ENCODE peak calls at places on chromosome 11, in nine cellular contexts. One of them, this sample, is unnamed.

GRCh38 chr11:1751999-1752906 is 1.9 kb upstream of the IFITM10 start:
- DNase-seq in uterus: no peak
- DNase-seq in naive thymus-derived CD4-positive, alpha-beta T cell: no peak
- DNase-seq in lower lobe of right lung: peak; percentile 46
- DNase-seq in left ventricle myocardium inferior: no peak
- DNase-seq in heart left ventricle: no peak
- DNase-seq in CD4-positive, CD25-positive, alpha-beta regulatory T cell: no peak
- DNase-seq in mammary epithelial cell: no peak
- DNase-seq in spleen: peak; percentile 80
- DNase-seq in this sample: peak; percentile 74

GRCh38 chr11:70364745-70365535 is 33.4 kb upstream of the CTTN start:
- DNase-seq in uterus: no peak
- DNase-seq in naive thymus-derived CD4-positive, alpha-beta T cell: no peak
- DNase-seq in lower lobe of right lung: no peak
- DNase-seq in left ventricle myocardium inferior: no peak
- DNase-seq in heart left ventricle: no peak
- DNase-seq in CD4-positive, CD25-positive, alpha-beta regulatory T cell: peak; percentile 31
- DNase-seq in mammary epithelial cell: no peak
- DNase-seq in spleen: peak; percentile 76
- DNase-seq in this sample: no peak

GRCh38 chr11:106540001-106540400 is 462.5 kb downstream of the AASDHPPT start:
- DNase-seq in uterus: no peak
- DNase-seq in naive thymus-derived CD4-positive, alpha-beta T cell: no peak
- DNase-seq in lower lobe of right lung: no peak
- DNase-seq in left ventricle myocardium inferior: no peak
- DNase-seq in heart left ventricle: no peak
- DNase-seq in CD4-positive, CD25-positive, alpha-beta regulatory T cell: no peak
- DNase-seq in mammary epithelial cell: peak; percentile 32
- DNase-seq in spleen: no peak
- DNase-seq in this sample: no peak

GRCh38 chr11:85889676-85890579 is 34.7 kb downstream of the CCDC83 start:
- DNase-seq in uterus: no peak
- DNase-seq in naive thymus-derived CD4-positive, alpha-beta T cell: no peak
- DNase-seq in lower lobe of right lung: no peak
- DNase-seq in left ventricle myocardium inferior: no peak
- DNase-seq in heart left ventricle: no peak
- DNase-seq in CD4-positive, CD25-positive, alpha-beta regulatory T cell: no peak
- DNase-seq in mammary epithelial cell: peak; percentile 77
- DNase-seq in spleen: no peak
- DNase-seq in this sample: no peak

GRCh38 chr11:132944557-132944920 is 587.8 kb downstream of the OPCML start:
- DNase-seq in uterus: no peak
- DNase-seq in naive thymus-derived CD4-positive, alpha-beta T cell: no peak
- DNase-seq in lower lobe of right lung: no peak
- DNase-seq in left ventricle myocardium inferior: no peak
- DNase-seq in heart left ventricle: no peak
- DNase-seq in CD4-positive, CD25-positive, alpha-beta regulatory T cell: no peak
- DNase-seq in mammary epithelial cell: no peak
- DNase-seq in spleen: no peak
- DNase-seq in this sample: no peak

GRCh38 chr11:94746721-94747120 is 21.4 kb upstream of the AMOTL1 start:
- DNase-seq in uterus: no peak
- DNase-seq in naive thymus-derived CD4-positive, alpha-beta T cell: no peak
- DNase-seq in lower lobe of right lung: no peak
- DNase-seq in left ventricle myocardium inferior: no peak
- DNase-seq in heart left ventricle: no peak
- DNase-seq in CD4-positive, CD25-positive, alpha-beta regulatory T cell: no peak
- DNase-seq in mammary epithelial cell: no peak
- DNase-seq in spleen: no peak
- DNase-seq in this sample: no peak

GRCh38 chr11:20536784-20537183 is 62.6 kb upstream of the SLC6A5 start:
- DNase-seq in uterus: no peak
- DNase-seq in naive thymus-derived CD4-positive, alpha-beta T cell: no peak
- DNase-seq in lower lobe of right lung: no peak
- DNase-seq in left ventricle myocardium inferior: no peak
- DNase-seq in heart left ventricle: no peak
- DNase-seq in CD4-positive, CD25-positive, alpha-beta regulatory T cell: no peak
- DNase-seq in mammary epithelial cell: no peak
- DNase-seq in spleen: no peak
- DNase-seq in this sample: no peak

GRCh38 chr11:132450631-132451030 is 1080.2 kb downstream of the NTM start:
- DNase-seq in uterus: no peak
- DNase-seq in naive thymus-derived CD4-positive, alpha-beta T cell: no peak
- DNase-seq in lower lobe of right lung: no peak
- DNase-seq in left ventricle myocardium inferior: no peak
- DNase-seq in heart left ventricle: no peak
- DNase-seq in CD4-positive, CD25-positive, alpha-beta regulatory T cell: no peak
- DNase-seq in mammary epithelial cell: no peak
- DNase-seq in spleen: no peak
- DNase-seq in this sample: no peak

GRCh38 chr11:100682247-100682969 is 4.7 kb upstream of the ARHGAP42 start:
- DNase-seq in uterus: no peak
- DNase-seq in naive thymus-derived CD4-positive, alpha-beta T cell: no peak
- DNase-seq in lower lobe of right lung: no peak
- DNase-seq in left ventricle myocardium inferior: no peak
- DNase-seq in heart left ventricle: no peak
- DNase-seq in CD4-positive, CD25-positive, alpha-beta regulatory T cell: no peak
- DNase-seq in mammary epithelial cell: peak; percentile 24
- DNase-seq in spleen: no peak
- DNase-seq in this sample: no peak

GRCh38 chr11:477042-477715 is 27.1 kb downstream of the PTDSS2 start:
- DNase-seq in uterus: no peak
- DNase-seq in naive thymus-derived CD4-positive, alpha-beta T cell: no peak
- DNase-seq in lower lobe of right lung: no peak
- DNase-seq in left ventricle myocardium inferior: no peak
- DNase-seq in heart left ventricle: no peak
- DNase-seq in CD4-positive, CD25-positive, alpha-beta regulatory T cell: no peak
- DNase-seq in mammary epithelial cell: no peak
- DNase-seq in spleen: no peak
- DNase-seq in this sample: no peak

GRCh38 chr11:95989216-95989615 is 65.3 kb upstream of the MTMR2 start:
- DNase-seq in uterus: no peak
- DNase-seq in naive thymus-derived CD4-positive, alpha-beta T cell: no peak
- DNase-seq in lower lobe of right lung: no peak
- DNase-seq in left ventricle myocardium inferior: no peak
- DNase-seq in heart left ventricle: no peak
- DNase-seq in CD4-positive, CD25-positive, alpha-beta regulatory T cell: no peak
- DNase-seq in mammary epithelial cell: no peak
- DNase-seq in spleen: no peak
- DNase-seq in this sample: no peak

GRCh38 chr11:77141034-77141433 is 13.0 kb downstream of the MYO7A start:
- DNase-seq in uterus: no peak
- DNase-seq in naive thymus-derived CD4-positive, alpha-beta T cell: no peak
- DNase-seq in lower lobe of right lung: no peak
- DNase-seq in left ventricle myocardium inferior: no peak
- DNase-seq in heart left ventricle: no peak
- DNase-seq in CD4-positive, CD25-positive, alpha-beta regulatory T cell: no peak
- DNase-seq in mammary epithelial cell: peak; percentile 66
- DNase-seq in spleen: no peak
- DNase-seq in this sample: no peak

GRCh38 chr11:117546431-117547160 is 218.9 kb downstream of the CEP164 start:
- DNase-seq in uterus: no peak
- DNase-seq in naive thymus-derived CD4-positive, alpha-beta T cell: no peak
- DNase-seq in lower lobe of right lung: peak; percentile 6
- DNase-seq in left ventricle myocardium inferior: no peak
- DNase-seq in heart left ventricle: no peak
- DNase-seq in CD4-positive, CD25-positive, alpha-beta regulatory T cell: no peak
- DNase-seq in mammary epithelial cell: no peak
- DNase-seq in spleen: no peak
- DNase-seq in this sample: peak; percentile 8

GRCh38 chr11:69011624-69012091 is 1.4 kb downstream of the MRGPRF start:
- DNase-seq in uterus: no peak
- DNase-seq in naive thymus-derived CD4-positive, alpha-beta T cell: no peak
- DNase-seq in lower lobe of right lung: peak; percentile 32
- DNase-seq in left ventricle myocardium inferior: no peak
- DNase-seq in heart left ventricle: no peak
- DNase-seq in CD4-positive, CD25-positive, alpha-beta regulatory T cell: no peak
- DNase-seq in mammary epithelial cell: no peak
- DNase-seq in spleen: peak; percentile 54
- DNase-seq in this sample: no peak

GRCh38 chr11:69009441-69010211 is 3.4 kb downstream of the MRGPRF start:
- DNase-seq in uterus: peak; percentile 29
- DNase-seq in naive thymus-derived CD4-positive, alpha-beta T cell: no peak
- DNase-seq in lower lobe of right lung: peak; percentile 35
- DNase-seq in left ventricle myocardium inferior: no peak
- DNase-seq in heart left ventricle: no peak
- DNase-seq in CD4-positive, CD25-positive, alpha-beta regulatory T cell: no peak
- DNase-seq in mammary epithelial cell: no peak
- DNase-seq in spleen: peak; percentile 56
- DNase-seq in this sample: peak; percentile 75

GRCh38 chr11:69012092-69013008 is 696 bp downstream of the MRGPRF start:
- DNase-seq in uterus: peak; percentile 60
- DNase-seq in naive thymus-derived CD4-positive, alpha-beta T cell: no peak
- DNase-seq in lower lobe of right lung: peak; percentile 30
- DNase-seq in left ventricle myocardium inferior: no peak
- DNase-seq in heart left ventricle: no peak
- DNase-seq in CD4-positive, CD25-positive, alpha-beta regulatory T cell: no peak
- DNase-seq in mammary epithelial cell: no peak
- DNase-seq in spleen: peak; percentile 52
- DNase-seq in this sample: peak; percentile 79

GRCh38 chr11:69010361-69010891 is 2.6 kb downstream of the MRGPRF start:
- DNase-seq in uterus: no peak
- DNase-seq in naive thymus-derived CD4-positive, alpha-beta T cell: no peak
- DNase-seq in lower lobe of right lung: peak; percentile 46
- DNase-seq in left ventricle myocardium inferior: no peak
- DNase-seq in heart left ventricle: no peak
- DNase-seq in CD4-positive, CD25-positive, alpha-beta regulatory T cell: no peak
- DNase-seq in mammary epithelial cell: peak; percentile 24
- DNase-seq in spleen: peak; percentile 52
- DNase-seq in this sample: peak; percentile 81

GRCh38 chr11:69010964-69011623 is 2.0 kb downstream of the MRGPRF start:
- DNase-seq in uterus: peak; percentile 89
- DNase-seq in naive thymus-derived CD4-positive, alpha-beta T cell: no peak
- DNase-seq in lower lobe of right lung: peak; percentile 63
- DNase-seq in left ventricle myocardium inferior: peak; percentile 72
- DNase-seq in heart left ventricle: peak; percentile 67
- DNase-seq in CD4-positive, CD25-positive, alpha-beta regulatory T cell: no peak
- DNase-seq in mammary epithelial cell: peak; percentile 56
- DNase-seq in spleen: peak; percentile 74
- DNase-seq in this sample: peak; percentile 88
- H3K27ac ChIP-seq in uterus: peak overlapping the region; percentile 99
- H3K27ac ChIP-seq in naive thymus-derived CD4-positive, alpha-beta T cell: no peak overlapping the region
- H3K27ac ChIP-seq in lower lobe of right lung: peak overlapping the region; percentile 73
- H3K27ac ChIP-seq in left ventricle myocardium inferior: peak overlapping the region; percentile 84
- H3K27ac ChIP-seq in heart left ventricle: peak overlapping the region; percentile 89
- H3K27ac ChIP-seq in CD4-positive, CD25-positive, alpha-beta regulatory T cell: no peak overlapping the region
- H3K27ac ChIP-seq in mammary epithelial cell: peak overlapping the region; percentile 26
- H3K27ac ChIP-seq in spleen: peak overlapping the region; percentile 79
- H3K27ac ChIP-seq in this sample: peak overlapping the region; percentile 76

GRCh38 chr11:118619444-118620205 is 12.2 kb downstream of the PHLDB1 start:
- DNase-seq in uterus: peak; percentile 59
- DNase-seq in naive thymus-derived CD4-positive, alpha-beta T cell: no peak
- DNase-seq in lower lobe of right lung: peak; percentile 35
- DNase-seq in left ventricle myocardium inferior: no peak
- DNase-seq in heart left ventricle: peak; percentile 72
- DNase-seq in CD4-positive, CD25-positive, alpha-beta regulatory T cell: no peak
- DNase-seq in mammary epithelial cell: peak; percentile 94
- DNase-seq in spleen: peak; percentile 37
- DNase-seq in this sample: peak; percentile 85
- H3K4me1 ChIP-seq in uterus: peaks cover 39% of the 10 kb centered on the region
- H3K4me1 ChIP-seq in naive thymus-derived CD4-positive, alpha-beta T cell: peaks cover 4% of the 10 kb centered on the region
- H3K4me1 ChIP-seq in lower lobe of right lung: peaks cover 85% of the 10 kb centered on the region
- H3K4me1 ChIP-seq in left ventricle myocardium inferior: peaks cover 99% of the 10 kb centered on the region
- H3K4me1 ChIP-seq in heart left ventricle: peaks cover 79% of the 10 kb centered on the region
- H3K4me1 ChIP-seq in CD4-positive, CD25-positive, alpha-beta regulatory T cell: peaks cover 10% of the 10 kb centered on the region
- H3K4me1 ChIP-seq in mammary epithelial cell: peaks cover 64% of the 10 kb centered on the region
- H3K4me1 ChIP-seq in spleen: peaks cover 44% of the 10 kb centered on the region
- H3K4me1 ChIP-seq in this sample: peaks cover 4% of the 10 kb centered on the region

GRCh38 chr11:43581370-43582023 is 99.0 kb upstream of the HSD17B12 start:
- DNase-seq in uterus: no peak
- DNase-seq in naive thymus-derived CD4-positive, alpha-beta T cell: no peak
- DNase-seq in lower lobe of right lung: no peak
- DNase-seq in left ventricle myocardium inferior: no peak
- DNase-seq in heart left ventricle: no peak
- DNase-seq in CD4-positive, CD25-positive, alpha-beta regulatory T cell: no peak
- DNase-seq in mammary epithelial cell: no peak
- DNase-seq in spleen: no peak
- DNase-seq in this sample: no peak

GRCh38 chr11:43578346-43579170 is 102.0 kb upstream of the HSD17B12 start:
- DNase-seq in uterus: no peak
- DNase-seq in naive thymus-derived CD4-positive, alpha-beta T cell: no peak
- DNase-seq in lower lobe of right lung: no peak
- DNase-seq in left ventricle myocardium inferior: no peak
- DNase-seq in heart left ventricle: no peak
- DNase-seq in CD4-positive, CD25-positive, alpha-beta regulatory T cell: no peak
- DNase-seq in mammary epithelial cell: peak; percentile 53
- DNase-seq in spleen: no peak
- DNase-seq in this sample: no peak

GRCh38 chr11:43580735-43581369 is 99.7 kb upstream of the HSD17B12 start:
- DNase-seq in uterus: no peak
- DNase-seq in naive thymus-derived CD4-positive, alpha-beta T cell: no peak
- DNase-seq in lower lobe of right lung: no peak
- DNase-seq in left ventricle myocardium inferior: no peak
- DNase-seq in heart left ventricle: no peak
- DNase-seq in CD4-positive, CD25-positive, alpha-beta regulatory T cell: no peak
- DNase-seq in mammary epithelial cell: no peak
- DNase-seq in spleen: no peak
- DNase-seq in this sample: no peak

GRCh38 chr11:43579171-43579918 is 101.2 kb upstream of the HSD17B12 start:
- DNase-seq in uterus: no peak
- DNase-seq in naive thymus-derived CD4-positive, alpha-beta T cell: no peak
- DNase-seq in lower lobe of right lung: no peak
- DNase-seq in left ventricle myocardium inferior: no peak
- DNase-seq in heart left ventricle: no peak
- DNase-seq in CD4-positive, CD25-positive, alpha-beta regulatory T cell: no peak
- DNase-seq in mammary epithelial cell: peak; percentile 64
- DNase-seq in spleen: no peak
- DNase-seq in this sample: no peak

GRCh38 chr11:43579919-43580276 is 100.6 kb upstream of the HSD17B12 start:
- DNase-seq in uterus: no peak
- DNase-seq in naive thymus-derived CD4-positive, alpha-beta T cell: no peak
- DNase-seq in lower lobe of right lung: no peak
- DNase-seq in left ventricle myocardium inferior: no peak
- DNase-seq in heart left ventricle: no peak
- DNase-seq in CD4-positive, CD25-positive, alpha-beta regulatory T cell: no peak
- DNase-seq in mammary epithelial cell: no peak
- DNase-seq in spleen: no peak
- DNase-seq in this sample: no peak
- H3K4me3 ChIP-seq in uterus: peak overlapping the region; percentile 22
- H3K4me3 ChIP-seq in naive thymus-derived CD4-positive, alpha-beta T cell: peak overlapping the region; percentile 37
- H3K4me3 ChIP-seq in lower lobe of right lung: peak overlapping the region; percentile 53
- H3K4me3 ChIP-seq in left ventricle myocardium inferior: peak overlapping the region; percentile 73
- H3K4me3 ChIP-seq in heart left ventricle: peak overlapping the region; percentile 43
- H3K4me3 ChIP-seq in CD4-positive, CD25-positive, alpha-beta regulatory T cell: no peak overlapping the region
- H3K4me3 ChIP-seq in mammary epithelial cell: peak overlapping the region; percentile 49
- H3K4me3 ChIP-seq in spleen: peak overlapping the region; percentile 43
- H3K4me3 ChIP-seq in this sample: peak overlapping the region; percentile 40

DNA sequence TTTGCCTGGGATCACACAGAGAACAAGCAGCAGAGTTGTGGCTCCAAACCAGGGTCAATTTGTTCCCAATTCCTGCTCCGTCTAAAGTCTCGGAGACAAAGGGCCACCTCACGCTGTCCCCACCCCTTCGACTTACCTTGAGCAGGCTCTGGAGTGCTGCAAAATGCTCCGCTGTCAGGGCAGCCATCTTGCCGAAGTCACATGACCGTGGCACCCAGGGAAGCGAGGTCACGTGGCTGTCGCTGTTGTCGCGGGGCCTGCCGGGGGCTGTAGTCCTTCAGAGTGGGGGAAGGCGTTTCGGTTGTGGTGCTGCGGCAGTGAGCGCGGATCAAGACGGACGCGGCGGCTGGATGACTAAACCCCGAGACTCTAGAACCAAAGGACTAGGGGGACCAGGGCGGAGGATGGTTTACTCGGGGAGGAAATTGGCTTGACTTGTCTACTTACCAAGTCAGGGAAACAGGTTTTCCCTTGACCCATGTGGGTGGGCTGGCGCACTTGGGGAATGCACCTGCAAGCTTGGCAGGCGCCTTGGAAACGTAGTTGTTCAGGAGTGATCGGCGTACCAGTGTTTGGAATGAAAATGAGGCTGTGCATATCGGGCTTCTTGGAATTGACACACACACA is at the start of gene COMMD9:
- DNase-seq in uterus: peak; percentile 91
- DNase-seq in naive thymus-derived CD4-positive, alpha-beta T cell: peak; percentile 78
- DNase-seq in lower lobe of right lung: peak; percentile 97
- DNase-seq in left ventricle myocardium inferior: peak; percentile 94
- DNase-seq in heart left ventricle: peak; percentile 95
- DNase-seq in CD4-positive, CD25-positive, alpha-beta regulatory T cell: peak; percentile 91
- DNase-seq in mammary epithelial cell: peak; percentile 91
- DNase-seq in spleen: peak; percentile 99
- DNase-seq in this sample: peak; percentile 98
- H3K27ac ChIP-seq in uterus: peak within 1 kb of the TSS; percentile 24
- H3K27ac ChIP-seq in naive thymus-derived CD4-positive, alpha-beta T cell: peak within 1 kb of the TSS; percentile 58
- H3K27ac ChIP-seq in lower lobe of right lung: peak within 1 kb of the TSS; percentile 83
- H3K27ac ChIP-seq in left ventricle myocardium inferior: peak within 1 kb of the TSS; percentile 65
- H3K27ac ChIP-seq in heart left ventricle: no peak within 1 kb of the TSS
- H3K27ac ChIP-seq in CD4-positive, CD25-positive, alpha-beta regulatory T cell: peak within 1 kb of the TSS; percentile 36
- H3K27ac ChIP-seq in mammary epithelial cell: peak within 1 kb of the TSS; percentile 48
- H3K27ac ChIP-seq in spleen: peak within 1 kb of the TSS; percentile 65
- H3K27ac ChIP-seq in this sample: no peak within 1 kb of the TSS

This sample was measured in aorta.